ENCODE peak calls at places on chromosomes 6 and 20, in ten cellular contexts. L is transverse colon, T is spleen, S is heart left ventricle, K is pancreas, J is A549, V is upper lobe of left lung, P is HCT116, Q is body of pancreas, E is left ventricle myocardium inferior. A is an unnamed sample.
A peak's percentile ranks its signal among the peaks of the same experiment; 100 is the strongest.

GRCh38 chr20:61988665-61989064 is 77.0 kb downstream of the TAF4 start:
- DNase-seq in L (no peak), T (no peak), S (no peak), K (no peak), J (no peak), V (no peak), P (no peak), Q (no peak), E (no peak), A (no peak)

GRCh38 chr20:50578061-50578777 is 68.0 kb downstream of the PTPN1 start:
- DNase-seq in L (peak; percentile 68), T (peak; percentile 54), S (no peak), K (no peak), J (no peak), V (no peak), P (no peak), Q (no peak), E (no peak), A (peak; percentile 23)

GRCh38 chr20:22905667-22906066 is 129.4 kb upstream of the SSTR4 start:
- DNase-seq in L (no peak), T (no peak), S (peak; percentile 63), K (no peak), J (no peak), V (no peak), P (no peak), Q (no peak), E (peak; percentile 40), A (no peak)

GRCh38 chr20:49999329-49999728 is 16.5 kb downstream of the SNAI1 start:
- DNase-seq in L (no peak), T (no peak), S (no peak), K (no peak), J (no peak), V (no peak), P (no peak), Q (no peak), E (no peak), A (no peak)

GRCh38 chr20:58553841-58554240 is 38.6 kb upstream of the APCDD1L start:
- DNase-seq in L (no peak), T (no peak), S (no peak), K (no peak), J (no peak), V (no peak), P (no peak), Q (no peak), E (no peak), A (no peak)

GRCh38 chr20:20037960-20038359 is 14.3 kb downstream of the CRNKL1 start:
- DNase-seq in L (no peak), T (no peak), S (no peak), K (no peak), J (no peak), V (no peak), P (no peak), Q (no peak), E (no peak), A (no peak)

GRCh38 chr6:134593887-134594286 is 276.0 kb upstream of the SGK1 start:
- DNase-seq in L (no peak), T (no peak), S (no peak), K (no peak), J (no peak), V (peak; percentile 50), P (no peak), Q (no peak), E (no peak), A (peak; percentile 60)

GRCh38 chr6:69917834-69918233 is 51.5 kb downstream of the COL19A1 start:
- DNase-seq in L (no peak), T (no peak), S (no peak), K (no peak), J (peak; percentile 7), V (no peak), P (peak; percentile 45), Q (no peak), E (no peak), A (no peak)

GRCh38 chr6:29647927-29648642 is 8.8 kb upstream of the MOG start:
- DNase-seq in L (no peak), T (no peak), S (no peak), K (no peak), J (peak; percentile 43), V (no peak), P (peak; percentile 48), Q (no peak), E (no peak), A (no peak)

GRCh38 chr20:18992418-18992817 is 178.8 kb downstream of the SCP2D1 start:
- DNase-seq in L (no peak), T (no peak), S (no peak), K (no peak), J (peak; percentile 35), V (no peak), P (no peak), Q (no peak), E (no peak), A (no peak)

GRCh38 chr6:127342296-127342945 is 988 bp downstream of the ECHDC1 start:
- DNase-seq in L (peak; percentile 38), T (no peak), S (no peak), K (peak; percentile 18), J (peak; percentile 3), V (no peak), P (no peak), Q (peak; percentile 20), E (no peak), A (no peak)

GRCh38 chr20:46637861-46638366 is 13.3 kb downstream of the SLC13A3 start:
- DNase-seq in L (no peak), T (no peak), S (no peak), K (no peak), J (no peak), V (no peak), P (no peak), Q (no peak), E (no peak), A (no peak)

GRCh38 chr20:46636981-46637860 is 14.0 kb downstream of the SLC13A3 start:
- DNase-seq in L (no peak), T (no peak), S (no peak), K (no peak), J (no peak), V (no peak), P (no peak), Q (no peak), E (no peak), A (no peak)

GRCh38 chr20:46639587-46639986 is 11.7 kb downstream of the SLC13A3 start:
- DNase-seq in L (no peak), T (no peak), S (no peak), K (no peak), J (no peak), V (no peak), P (no peak), Q (no peak), E (no peak), A (no peak)

GRCh38 chr20:46640044-46640443 is 11.2 kb downstream of the SLC13A3 start:
- DNase-seq in L (no peak), T (no peak), S (no peak), K (no peak), J (no peak), V (no peak), P (no peak), Q (no peak), E (no peak), A (no peak)

GRCh38 chr20:46638367-46639274 is 12.6 kb downstream of the SLC13A3 start:
- DNase-seq in L (no peak), T (no peak), S (no peak), K (no peak), J (no peak), V (no peak), P (no peak), Q (no peak), E (no peak), A (no peak)
- H3K4me1 ChIP-seq in L (no peaks in the 10 kb centered on the region), T (no peaks in the 10 kb centered on the region), S (no peaks in the 10 kb centered on the region), K (no peaks in the 10 kb centered on the region), J (no peaks in the 10 kb centered on the region), V (no peaks in the 10 kb centered on the region), P (no peaks in the 10 kb centered on the region), Q (peaks cover 7% of the 10 kb centered on the region), E (no peaks in the 10 kb centered on the region), A (no peaks in the 10 kb centered on the region)

GRCh38 chr6:4030672-4031071 is 48.3 kb downstream of the FAM217A start:
- DNase-seq in L (no peak), T (no peak), S (no peak), K (no peak), J (no peak), V (no peak), P (no peak), Q (no peak), E (no peak), A (no peak)
- H3K27ac ChIP-seq in L (no peak overlapping the region), T (no peak overlapping the region), S (no peak overlapping the region), K (no peak overlapping the region), J (no peak overlapping the region), V (no peak overlapping the region), P (no peak overlapping the region), Q (no peak overlapping the region), E (no peak overlapping the region), A (no peak overlapping the region)

DNA sequence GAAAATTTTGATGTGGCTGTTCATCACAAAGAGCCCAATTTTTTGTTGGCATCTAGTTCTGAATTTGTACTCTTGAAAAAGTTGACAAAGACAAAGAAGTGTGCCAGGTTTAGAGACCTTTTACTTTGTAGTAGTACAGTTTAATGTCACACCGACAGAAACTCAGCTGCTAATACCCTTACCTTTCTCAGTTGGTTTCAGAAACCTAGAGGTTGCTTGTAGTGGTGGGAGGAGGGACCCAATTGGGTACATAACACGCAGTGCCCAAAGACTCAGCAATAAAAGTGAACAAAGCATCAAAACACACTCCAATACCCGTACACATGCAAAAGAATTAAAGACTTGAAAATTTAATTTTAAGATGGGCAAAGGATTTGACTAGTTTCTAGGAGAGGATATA is 203.7 kb downstream of the CDKAL1 start:
- DNase-seq in L (no peak), T (no peak), S (no peak), K (no peak), J (no peak), V (no peak), P (no peak), Q (no peak), E (no peak), A (no peak)
- H3K4me3 ChIP-seq in L (no peak overlapping the region), T (no peak overlapping the region), S (no peak overlapping the region), K (no peak overlapping the region), J (no peak overlapping the region), V (no peak overlapping the region), P (no peak overlapping the region), Q (no peak overlapping the region), E (no peak overlapping the region), A (no peak overlapping the region)

GRCh38 chr6:32853541-32854375 is at the start of the genes PSMB9 and TAP1:
- DNase-seq in L (peak; percentile 97), T (peak; percentile 99), S (peak; percentile 96), K (peak; percentile 92), J (peak; percentile 90), V (peak; percentile 99), P (peak; percentile 88), Q (peak; percentile 94), E (peak; percentile 95), A (peak; percentile 97)

GRCh38 chr6:32852844-32853540 is 512 bp downstream of the TAP1 start:
- DNase-seq in L (peak; percentile 63), T (peak; percentile 93), S (peak; percentile 46), K (peak; percentile 46), J (peak; percentile 19), V (peak; percentile 65), P (no peak), Q (peak; percentile 62), E (peak; percentile 42), A (peak; percentile 76)

GRCh38 chr6:32849126-32849525 is 4.4 kb downstream of the TAP1 start:
- DNase-seq in L (no peak), T (no peak), S (no peak), K (no peak), J (no peak), V (no peak), P (no peak), Q (no peak), E (no peak), A (no peak)

GRCh38 chr6:32852018-32852843 is 1.3 kb downstream of the TAP1 start:
- DNase-seq in L (peak; percentile 68), T (peak; percentile 89), S (peak; percentile 51), K (no peak), J (no peak), V (peak; percentile 62), P (no peak), Q (no peak), E (peak; percentile 42), A (no peak)

GRCh38 chr6:32851025-32851424 is 2.5 kb downstream of the TAP1 start:
- DNase-seq in L (no peak), T (no peak), S (no peak), K (no peak), J (no peak), V (no peak), P (no peak), Q (no peak), E (no peak), A (no peak)
- H3K4me1 ChIP-seq in L (peaks cover 23% of the 10 kb centered on the region), T (peaks cover 83% of the 10 kb centered on the region), S (peaks cover 26% of the 10 kb centered on the region), K (no peaks in the 10 kb centered on the region), J (peaks cover 9% of the 10 kb centered on the region), V (peaks cover 74% of the 10 kb centered on the region), P (peaks cover 8% of the 10 kb centered on the region), Q (peaks cover 20% of the 10 kb centered on the region), E (peaks cover 63% of the 10 kb centered on the region), A (peaks cover 53% of the 10 kb centered on the region)

A was measured in lower lobe of right lung.